ENCODE peak calls at places on chromosomes 1 and 21, in eight cellular contexts. D, X, H, G, L, O, T and Z are unnamed samples.
A peak's percentile ranks its signal among the peaks of the same experiment; 100 is the strongest.

GRCh38 chr1:30322859-30323257 is 400.5 kb downstream of the MATN1 start:
- DNase-seq in D (no peak), X (no peak), H (no peak), G (no peak), L (no peak), O (no peak), T (no peak), Z (no peak)

GRCh38 chr1:3914331-3914851 is 14.3 kb upstream of the C1orf174 start:
- DNase-seq in D (no peak), X (no peak), H (peak; percentile 58), G (no peak), L (no peak), O (no peak), T (no peak), Z (no peak)

GRCh38 chr1:170864784-170865538 is 70.4 kb upstream of the MROH9 start:
- DNase-seq in D (no peak), X (no peak), H (no peak), G (no peak), L (no peak), O (no peak), T (no peak), Z (no peak)

GRCh38 chr1:37932759-37933158 is 14.1 kb downstream of the INPP5B start:
- DNase-seq in D (no peak), X (no peak), H (peak; percentile 86), G (peak; percentile 91), L (no peak), O (no peak), T (no peak), Z (no peak)

GRCh38 chr1:203625623-203626189 is 926 bp upstream of the ATP2B4 start:
- DNase-seq in D (no peak), X (no peak), H (no peak), G (peak; percentile 73), L (peak; percentile 65), O (peak; percentile 49), T (no peak), Z (no peak)

GRCh38 chr1:36199934-36200741 is 24.1 kb upstream of the THRAP3 start:
- DNase-seq in D (peak; percentile 79), X (no peak), H (peak; percentile 83), G (peak; percentile 76), L (peak; percentile 87), O (peak; percentile 47), T (no peak), Z (no peak)

GRCh38 chr1:88985033-88985432 is 7.4 kb downstream of the KYAT3 start:
- DNase-seq in D (no peak), X (peak; percentile 59), H (peak; percentile 45), G (peak; percentile 95), L (peak; percentile 96), O (peak; percentile 57), T (no peak), Z (no peak)

GRCh38 chr1:180555411-180555810 is 3.4 kb upstream of the OVAAL start:
- DNase-seq in D (no peak), X (no peak), H (no peak), G (no peak), L (no peak), O (no peak), T (no peak), Z (no peak)

GRCh38 chr1:181801617-181802016 is 259.9 kb downstream of the ZNF648 start:
- DNase-seq in D (no peak), X (no peak), H (no peak), G (no peak), L (no peak), O (no peak), T (no peak), Z (no peak)

GRCh38 chr21:35861656-35862055 is 198.7 kb downstream of the SETD4 start:
- DNase-seq in D (no peak), X (no peak), H (peak; percentile 55), G (peak; percentile 47), L (no peak), O (no peak), T (no peak), Z (peak; percentile 72)

GRCh38 chr1:22969224-22969829 is 3.3 kb downstream of the LACTBL1 start:
- DNase-seq in D (no peak), X (peak; percentile 77), H (peak; percentile 78), G (peak; percentile 71), L (peak; percentile 85), O (peak; percentile 36), T (no peak), Z (no peak)

GRCh38 chr1:241847796-241848668 is at the start of gene EXO1:
- DNase-seq in D (peak; percentile 65), X (peak; percentile 69), H (peak; percentile 98), G (peak; percentile 97), L (peak; percentile 95), O (peak; percentile 86), T (peak; percentile 87), Z (peak; percentile 68)

GRCh38 chr1:241846862-241847539 is 1.0 kb upstream of the EXO1 start:
- DNase-seq in D (no peak), X (no peak), H (no peak), G (no peak), L (no peak), O (no peak), T (no peak), Z (no peak)

GRCh38 chr1:241847540-241847795 is 536 bp upstream of the EXO1 start:
- DNase-seq in D (no peak), X (no peak), H (peak; percentile 23), G (no peak), L (no peak), O (no peak), T (no peak), Z (no peak)

GRCh38 chr1:241848680-241849344 is 808 bp downstream of the EXO1 start:
- DNase-seq in D (no peak), X (no peak), H (peak; percentile 66), G (no peak), L (no peak), O (no peak), T (no peak), Z (no peak)

GRCh38 chr1:241849345-241849695 is 1.3 kb downstream of the EXO1 start:
- DNase-seq in D (no peak), X (no peak), H (no peak), G (no peak), L (no peak), O (no peak), T (no peak), Z (no peak)
- H3K4me3 ChIP-seq in D (no peak overlapping the region), X (peak overlapping the region; percentile 90), H (peak overlapping the region; percentile 91), G (peak overlapping the region; percentile 84), L (peak overlapping the region; percentile 71), O (no peak overlapping the region), T (no peak overlapping the region), Z (no peak overlapping the region)

DNA sequence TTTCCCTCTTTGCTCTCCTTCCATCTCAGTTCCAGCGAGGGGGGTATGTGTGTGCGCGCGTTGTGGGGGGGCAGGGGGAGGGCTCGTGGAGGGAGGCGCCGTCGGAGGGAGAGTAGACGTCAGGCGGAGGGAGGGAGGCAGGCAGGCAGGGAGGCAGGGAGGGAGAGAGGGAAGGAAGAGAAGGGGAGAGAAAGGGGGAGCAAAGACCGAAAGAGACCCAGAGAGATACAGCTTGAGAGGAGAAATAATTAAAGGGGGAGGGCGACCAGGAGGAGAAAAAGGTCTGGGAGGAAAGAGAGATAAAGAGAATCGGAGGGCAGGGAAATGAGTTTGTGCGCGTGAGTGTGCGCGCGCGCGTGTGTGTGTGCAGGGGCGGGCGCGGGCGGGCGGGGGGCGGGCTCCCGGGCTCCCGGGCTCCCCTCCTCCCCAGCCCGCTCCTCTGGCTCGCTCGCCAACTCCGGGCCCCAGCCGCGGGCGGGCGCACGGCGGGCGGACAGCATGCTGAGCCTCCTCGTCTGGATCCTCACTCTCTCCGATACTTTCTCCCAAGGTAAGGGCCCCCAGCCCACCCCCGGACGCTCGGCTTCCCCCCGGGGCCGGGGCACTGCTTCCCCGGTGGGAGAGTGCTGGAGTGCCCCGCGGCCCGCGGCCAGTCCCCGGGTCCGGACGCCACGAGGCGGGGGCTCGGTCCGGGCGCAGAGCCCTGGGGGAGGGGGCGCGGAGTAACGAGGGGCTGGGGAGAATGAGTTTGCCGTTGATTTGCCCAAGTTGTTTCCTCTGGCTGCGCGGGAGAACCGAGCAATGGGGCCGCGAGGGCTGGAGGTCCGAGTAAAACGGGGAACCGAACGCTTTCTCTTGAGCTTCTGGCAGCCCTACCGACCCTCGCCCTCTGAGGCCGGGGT is at the start of gene KIRREL1:
- DNase-seq in D (no peak), X (no peak), H (peak; percentile 94), G (peak; percentile 66), L (peak; percentile 86), O (peak; percentile 33), T (peak; percentile 73), Z (no peak)
- H3K27me3 ChIP-seq in D (peaks cover 8% of the 10 kb centered on the region), X (no peaks in the 10 kb centered on the region), H (peaks cover 4% of the 10 kb centered on the region), G (peaks cover 5% of the 10 kb centered on the region), L (no peaks in the 10 kb centered on the region), O (no peaks in the 10 kb centered on the region), T (no peaks in the 10 kb centered on the region), Z (peaks cover 1% of the 10 kb centered on the region)

GRCh38 chr1:183033205-183033604 is 10.0 kb downstream of the LAMC1 start:
- DNase-seq in D (no peak), X (no peak), H (no peak), G (peak; percentile 59), L (no peak), O (no peak), T (no peak), Z (no peak)

GRCh38 chr1:183029591-183030000 is 6.4 kb downstream of the LAMC1 start:
- DNase-seq in D (no peak), X (no peak), H (no peak), G (peak; percentile 75), L (peak; percentile 52), O (no peak), T (no peak), Z (peak; percentile 52)

GRCh38 chr1:183030053-183030452 is 6.8 kb downstream of the LAMC1 start:
- DNase-seq in D (no peak), X (no peak), H (no peak), G (peak; percentile 71), L (peak; percentile 85), O (no peak), T (no peak), Z (no peak)

GRCh38 chr1:183034682-183035081 is 11.5 kb downstream of the LAMC1 start:
- DNase-seq in D (no peak), X (no peak), H (no peak), G (no peak), L (no peak), O (no peak), T (no peak), Z (no peak)

DNA sequence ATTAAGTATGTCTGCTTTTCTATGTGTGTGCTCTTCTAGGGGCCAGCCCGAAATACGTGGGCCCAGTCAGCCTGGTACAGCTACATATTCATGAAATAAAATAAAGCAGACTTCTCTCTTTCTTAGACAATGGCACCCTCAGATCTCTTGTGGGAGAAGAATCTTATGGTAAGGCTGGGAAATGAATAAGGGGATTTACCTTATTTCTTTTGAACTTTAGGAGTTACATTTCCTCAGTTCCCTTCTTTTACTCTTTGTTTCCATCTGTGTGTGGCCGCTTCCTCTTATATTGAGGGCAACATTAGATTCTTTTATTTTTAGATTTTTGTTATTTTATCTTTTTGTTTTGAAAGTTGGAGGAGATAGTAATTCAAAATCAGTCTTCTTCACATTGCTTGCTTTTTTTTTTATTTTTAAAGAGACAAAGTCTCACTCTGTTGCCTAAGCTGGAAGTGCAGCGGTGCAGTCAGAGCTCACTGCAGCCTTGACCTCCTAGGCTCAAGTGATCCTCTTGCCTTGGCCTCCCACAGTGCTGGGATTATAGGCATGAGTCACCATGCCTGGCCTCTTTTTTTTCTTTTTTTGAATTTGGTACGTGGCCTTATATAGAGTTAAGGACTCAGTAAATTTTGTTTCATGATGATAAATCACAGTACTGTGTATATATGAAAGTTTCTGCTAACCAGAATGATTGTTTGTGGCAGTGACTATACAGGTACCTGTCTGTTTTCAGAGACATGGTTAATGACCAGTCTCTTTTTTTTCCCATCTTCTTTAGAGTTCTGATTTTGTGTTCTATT is 9.1 kb downstream of the LAMC1 start:
- DNase-seq in D (no peak), X (no peak), H (no peak), G (peak; percentile 55), L (no peak), O (no peak), T (no peak), Z (no peak)
- H3K4me3 ChIP-seq in D (no peak overlapping the region), X (no peak overlapping the region), H (no peak overlapping the region), G (no peak overlapping the region), L (no peak overlapping the region), O (no peak overlapping the region), T (no peak overlapping the region), Z (no peak overlapping the region)

GRCh38 chr1:228018125-228018398 is 11.3 kb downstream of the WNT3A start:
- DNase-seq in D (no peak), X (no peak), H (no peak), G (no peak), L (no peak), O (no peak), T (no peak), Z (no peak)
- H3K27me3 ChIP-seq in D (no peaks in the 10 kb centered on the region), X (peaks cover 3% of the 10 kb centered on the region), H (no peaks in the 10 kb centered on the region), G (no peaks in the 10 kb centered on the region), L (peaks cover 7% of the 10 kb centered on the region), O (no peaks in the 10 kb centered on the region), T (no peaks in the 10 kb centered on the region), Z (no peaks in the 10 kb centered on the region)